ENCODE peak calls at places on chromosomes 5 and 9, in eight cellular contexts. V is OCI-LY7, W is mammary epithelial cell, Z is HepG2, Q is left ventricle myocardium inferior, M is ovary, T is heart left ventricle, D is stomach. G is an unnamed sample. For H3K4me1, the result is how much of the 10 kb centered on the place peaks cover.

GRCh38 chr9:95088421-95089161 is 228.9 kb downstream of the FANCC start:
- DNase-seq in V (no peak), W (no peak), Z (no peak), Q (no peak), M (no peak), T (no peak), D (no peak), G (no peak)

GRCh38 chr9:100038472-100038871 is 60.3 kb downstream of the ERP44 start:
- DNase-seq in V (no peak), W (no peak), Z (no peak), Q (no peak), M (no peak), T (no peak), D (no peak), G (no peak)

GRCh38 chr5:115033861-115034260 is 135.8 kb downstream of the TRIM36 start:
- DNase-seq in V (no peak), W (no peak), Z (peak), Q (no peak), M (no peak), T (no peak), D (no peak), G (no peak)

GRCh38 chr5:138724470-138725146 is 28.6 kb upstream of the CTNNA1 start:
- DNase-seq in V (no peak), W (peak), Z (no peak), Q (peak), M (no peak), T (peak), D (no peak), G (no peak)

GRCh38 chr5:37799865-37800421 is 39.9 kb downstream of the GDNF start:
- DNase-seq in V (no peak), W (no peak), Z (no peak), Q (no peak), M (no peak), T (no peak), D (no peak), G (no peak)

GRCh38 chr5:181181650-181182565 is 23.1 kb downstream of the TRIM7 start:
- DNase-seq in V (peak), W (peak), Z (peak), Q (peak), M (no peak), T (peak), D (peak), G (peak)

GRCh38 chr9:120909904-120910303 is 16.7 kb downstream of the TRAF1 start:
- DNase-seq in V (no peak), W (peak), Z (no peak), Q (no peak), M (no peak), T (no peak), D (no peak), G (no peak)

GRCh38 chr5:139236479-139236878 is 38.3 kb upstream of the SIL1 start:
- DNase-seq in V (no peak), W (no peak), Z (no peak), Q (no peak), M (no peak), T (no peak), D (no peak), G (no peak)

GRCh38 chr5:123105882-123106281 is 16.8 kb downstream of the PRDM6 start:
- DNase-seq in V (no peak), W (no peak), Z (no peak), Q (no peak), M (no peak), T (no peak), D (no peak), G (no peak)

GRCh38 chr5:59873113-59873512 is 20.4 kb downstream of the PDE4D start:
- DNase-seq in V (no peak), W (no peak), Z (no peak), Q (no peak), M (no peak), T (no peak), D (no peak), G (no peak)

GRCh38 chr5:65198777-65199120 is 283.0 kb downstream of the ADAMTS6 start:
- DNase-seq in V (no peak), W (peak), Z (peak), Q (no peak), M (no peak), T (no peak), D (no peak), G (no peak)

GRCh38 chr5:57216714-57217113 is 42.9 kb downstream of the GPBP1 start:
- DNase-seq in V (no peak), W (peak), Z (no peak), Q (no peak), M (no peak), T (no peak), D (no peak), G (no peak)

GRCh38 chr5:133457956-133458355 is 154.4 kb downstream of the FSTL4 start:
- DNase-seq in V (no peak), W (no peak), Z (no peak), Q (no peak), M (no peak), T (no peak), D (no peak), G (no peak)

DNA sequence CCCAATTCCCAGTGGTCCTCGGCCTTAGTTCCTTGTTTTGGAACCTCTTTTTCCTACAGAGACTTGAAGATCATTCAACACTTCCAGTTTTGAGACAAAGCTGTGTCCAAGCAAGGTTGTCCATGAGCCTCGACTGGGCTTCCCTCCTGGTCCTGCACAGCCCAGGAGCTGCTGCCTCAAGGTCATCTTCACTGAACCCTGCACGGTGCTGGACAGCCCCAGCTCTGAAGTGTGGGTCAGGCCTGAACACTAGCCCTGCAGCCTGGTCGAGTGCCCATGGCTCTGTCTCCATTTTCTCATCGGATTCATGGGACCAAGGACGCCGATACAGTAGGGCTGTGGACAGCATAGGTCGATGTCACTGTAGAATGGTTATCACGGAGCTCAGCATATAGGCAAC is 68.0 kb upstream of the NFIL3 start:
- DNase-seq in V (no peak), W (no peak), Z (no peak), Q (no peak), M (no peak), T (no peak), D (no peak), G (no peak)
- H3K4me1 ChIP-seq in V (under half), W (under half), Z (under half), Q (under half), M (under half), T (under half), D (under half), G (under half)

GRCh38 chr5:93675458-93676450 is 65.6 kb downstream of the POU5F2 start:
- DNase-seq in V (no peak), W (no peak), Z (no peak), Q (no peak), M (no peak), T (no peak), D (no peak), G (no peak)

GRCh38 chr5:93674866-93675457 is 66.4 kb downstream of the POU5F2 start:
- DNase-seq in V (no peak), W (no peak), Z (no peak), Q (no peak), M (no peak), T (no peak), D (no peak), G (no peak)

GRCh38 chr5:93676707-93677106 is 64.7 kb downstream of the POU5F2 start:
- DNase-seq in V (no peak), W (no peak), Z (no peak), Q (no peak), M (no peak), T (no peak), D (no peak), G (no peak)

GRCh38 chr5:93674138-93674537 is 67.3 kb downstream of the POU5F2 start:
- DNase-seq in V (no peak), W (no peak), Z (no peak), Q (no peak), M (no peak), T (no peak), D (no peak), G (no peak)

DNA sequence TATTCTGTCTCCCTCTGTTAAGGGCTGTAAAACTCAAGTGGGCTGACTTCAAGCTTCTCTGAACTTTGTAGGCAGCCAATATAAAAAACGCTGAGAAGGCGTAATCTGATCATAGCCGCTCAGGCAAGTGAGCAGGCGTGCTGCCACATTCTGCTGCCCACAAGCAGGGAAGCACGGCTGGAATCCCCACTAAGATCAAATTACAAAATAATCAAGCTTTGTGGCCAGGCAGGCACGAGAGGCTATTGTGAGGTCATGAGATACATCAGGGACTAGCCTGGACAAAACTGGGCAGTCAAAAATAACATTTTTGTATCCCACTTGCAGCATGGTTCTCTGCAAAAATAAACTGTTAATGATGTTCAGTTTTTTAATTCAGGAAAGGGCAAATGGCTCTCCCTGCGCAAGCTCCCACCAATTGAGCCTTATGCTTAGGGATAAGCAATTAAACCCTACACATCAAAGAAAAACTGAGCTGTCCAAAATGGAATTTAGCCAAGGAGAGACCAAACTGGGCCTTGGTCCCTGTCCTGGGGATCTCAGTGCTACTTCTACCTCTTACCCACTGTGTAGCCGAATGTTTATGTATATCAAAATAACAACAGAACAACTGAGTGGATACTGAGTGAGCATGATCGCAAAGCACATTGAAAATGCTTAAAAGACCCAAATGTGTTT is 63.9 kb downstream of the POU5F2 start:
- DNase-seq in V (no peak), W (peak), Z (peak), Q (peak), M (peak), T (peak), D (peak), G (no peak)
- H3K4me3 ChIP-seq in V (no peak), W (no peak), Z (no peak), Q (no peak), M (no peak), T (no peak), D (no peak), G (no peak)

GRCh38 chr9:126623667-126624452 is 10.1 kb downstream of the LMX1B start:
- DNase-seq in V (no peak), W (no peak), Z (no peak), Q (no peak), M (no peak), T (no peak), D (no peak), G (no peak)
- TF ChIP-seq CTCF in V (no peak), W (no peak), Z (no peak), Q (no peak), M (no peak), T (no peak), D (no peak), G (no peak)

GRCh38 chr9:37295178-37295577 is 127.3 kb upstream of the GRHPR start:
- DNase-seq in V (no peak), W (no peak), Z (no peak), Q (no peak), M (no peak), T (no peak), D (no peak), G (no peak)
- H3K4me1 ChIP-seq in V (half or more), W (under half), Z (under half), Q (under half), M (under half), T (under half), D (under half), G (under half)

DNA sequence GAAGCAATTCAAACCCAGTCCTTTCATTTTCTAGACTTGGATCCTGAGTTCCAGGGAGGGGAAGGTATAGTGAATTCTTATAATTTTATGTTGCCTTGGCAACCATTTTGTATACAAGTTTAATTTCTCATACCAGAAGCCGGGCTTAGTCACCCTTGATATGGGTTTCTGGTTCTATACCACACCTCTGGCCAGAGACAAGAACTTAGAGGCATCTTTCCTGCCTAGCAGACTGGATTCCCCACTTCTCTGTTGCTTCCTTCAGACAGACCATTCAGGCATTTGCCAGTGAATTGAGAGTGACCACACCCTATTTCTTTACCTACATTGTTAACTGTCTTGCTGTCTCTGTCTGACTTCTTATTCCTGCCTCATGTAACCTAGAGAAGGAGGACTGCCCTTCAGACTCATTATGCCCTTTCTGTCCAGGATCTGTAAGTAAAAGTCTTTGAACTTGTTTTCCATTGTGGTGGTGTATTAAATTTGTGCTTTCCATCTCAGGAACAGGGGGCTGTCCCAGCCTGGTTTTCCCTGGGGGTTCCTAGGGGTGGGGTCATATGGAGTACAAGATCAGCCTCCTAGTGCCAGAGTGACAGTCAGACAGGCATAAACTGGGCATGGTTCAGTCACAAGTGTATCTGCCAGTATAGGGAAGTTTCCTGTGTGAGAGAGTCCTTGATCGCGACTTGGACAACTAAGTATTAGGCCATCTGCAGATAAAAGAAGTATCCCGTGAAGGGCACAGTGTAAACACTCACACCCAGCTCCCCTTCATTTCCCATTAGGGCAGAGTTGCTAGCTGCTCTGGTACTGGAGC is 27.4 kb downstream of the TNFSF8 start:
- DNase-seq in V (peak), W (peak), Z (no peak), Q (no peak), M (no peak), T (no peak), D (no peak), G (no peak)
- H3K4me3 ChIP-seq in V (no peak), W (no peak), Z (no peak), Q (no peak), M (no peak), T (no peak), D (no peak), G (no peak)